ENCODE peak calls at places on chromosomes 11 and 22, in seven cellular contexts. One of them, this sample, is unnamed. For H3K9me3, the result is how much of the 10 kb centered on the place peaks cover.

GRCh38 chr11:120577624-120578363 is 66.2 kb downstream of the GRIK4 start:
- DNase-seq in PC-3: no peak
- DNase-seq in endodermal cell: peak
- DNase-seq in cardiac muscle cell: peak
- DNase-seq in CD4-positive, alpha-beta T cell: no peak
- DNase-seq in HCT116: no peak
- DNase-seq in CD8-positive, alpha-beta T cell: no peak
- DNase-seq in this sample: no peak

GRCh38 chr11:91075032-91075695 is 852.3 kb upstream of the CHORDC1 start:
- DNase-seq in PC-3: no peak
- DNase-seq in endodermal cell: no peak
- DNase-seq in cardiac muscle cell: peak
- DNase-seq in CD4-positive, alpha-beta T cell: no peak
- DNase-seq in HCT116: no peak
- DNase-seq in CD8-positive, alpha-beta T cell: no peak
- DNase-seq in this sample: no peak

GRCh38 chr11:115334932-115335788 is 169.1 kb downstream of the CADM1 start:
- DNase-seq in PC-3: peak
- DNase-seq in endodermal cell: no peak
- DNase-seq in cardiac muscle cell: peak
- DNase-seq in CD4-positive, alpha-beta T cell: no peak
- DNase-seq in HCT116: no peak
- DNase-seq in CD8-positive, alpha-beta T cell: no peak
- DNase-seq in this sample: no peak

GRCh38 chr11:130573767-130574166 is 125.3 kb downstream of the ADAMTS15 start:
- DNase-seq in PC-3: no peak
- DNase-seq in endodermal cell: no peak
- DNase-seq in cardiac muscle cell: no peak
- DNase-seq in CD4-positive, alpha-beta T cell: no peak
- DNase-seq in HCT116: no peak
- DNase-seq in CD8-positive, alpha-beta T cell: no peak
- DNase-seq in this sample: no peak

GRCh38 chr11:69791266-69791665 is 16.1 kb upstream of the FGF4 start:
- DNase-seq in PC-3: peak
- DNase-seq in endodermal cell: no peak
- DNase-seq in cardiac muscle cell: no peak
- DNase-seq in CD4-positive, alpha-beta T cell: no peak
- DNase-seq in HCT116: no peak
- DNase-seq in CD8-positive, alpha-beta T cell: no peak
- DNase-seq in this sample: no peak

GRCh38 chr11:78313181-78313788 is 104.3 kb downstream of the GAB2 start:
- DNase-seq in PC-3: peak
- DNase-seq in endodermal cell: no peak
- DNase-seq in cardiac muscle cell: no peak
- DNase-seq in CD4-positive, alpha-beta T cell: no peak
- DNase-seq in HCT116: peak
- DNase-seq in CD8-positive, alpha-beta T cell: no peak
- DNase-seq in this sample: no peak

GRCh38 chr11:81966340-81966739 is 767.3 kb downstream of the FAM181B start:
- DNase-seq in PC-3: no peak
- DNase-seq in endodermal cell: no peak
- DNase-seq in cardiac muscle cell: no peak
- DNase-seq in CD4-positive, alpha-beta T cell: no peak
- DNase-seq in HCT116: no peak
- DNase-seq in CD8-positive, alpha-beta T cell: no peak
- DNase-seq in this sample: no peak

GRCh38 chr11:122192634-122193245 is 76.7 kb upstream of the BLID start:
- DNase-seq in PC-3: peak
- DNase-seq in endodermal cell: no peak
- DNase-seq in cardiac muscle cell: no peak
- DNase-seq in CD4-positive, alpha-beta T cell: no peak
- DNase-seq in HCT116: no peak
- DNase-seq in CD8-positive, alpha-beta T cell: no peak
- DNase-seq in this sample: no peak

GRCh38 chr11:123137496-123138270 is 57.4 kb downstream of the CLMP start:
- DNase-seq in PC-3: no peak
- DNase-seq in endodermal cell: peak
- DNase-seq in cardiac muscle cell: peak
- DNase-seq in CD4-positive, alpha-beta T cell: no peak
- DNase-seq in HCT116: no peak
- DNase-seq in CD8-positive, alpha-beta T cell: no peak
- DNase-seq in this sample: no peak

GRCh38 chr11:69704508-69705245 is 855 bp upstream of the FGF19 start:
- DNase-seq in PC-3: peak
- DNase-seq in endodermal cell: peak
- DNase-seq in cardiac muscle cell: peak
- DNase-seq in CD4-positive, alpha-beta T cell: no peak
- DNase-seq in HCT116: no peak
- DNase-seq in CD8-positive, alpha-beta T cell: no peak
- DNase-seq in this sample: no peak

GRCh38 chr11:95175969-95176368 is 55.0 kb downstream of the SESN3 start:
- DNase-seq in PC-3: no peak
- DNase-seq in endodermal cell: no peak
- DNase-seq in cardiac muscle cell: no peak
- DNase-seq in CD4-positive, alpha-beta T cell: no peak
- DNase-seq in HCT116: no peak
- DNase-seq in CD8-positive, alpha-beta T cell: no peak
- DNase-seq in this sample: no peak

GRCh38 chr11:113014262-113014661 is 53.0 kb downstream of the NCAM1 start:
- DNase-seq in PC-3: no peak
- DNase-seq in endodermal cell: no peak
- DNase-seq in cardiac muscle cell: peak
- DNase-seq in CD4-positive, alpha-beta T cell: no peak
- DNase-seq in HCT116: no peak
- DNase-seq in CD8-positive, alpha-beta T cell: no peak
- DNase-seq in this sample: no peak

GRCh38 chr22:35648066-35649025 is at the start of gene APOL6:
- DNase-seq in PC-3: peak
- DNase-seq in endodermal cell: no peak
- DNase-seq in cardiac muscle cell: no peak
- DNase-seq in CD4-positive, alpha-beta T cell: peak
- DNase-seq in HCT116: no peak
- DNase-seq in CD8-positive, alpha-beta T cell: peak
- DNase-seq in this sample: peak

GRCh38 chr11:819129-819931 is 616 bp downstream of the PNPLA2 start:
- DNase-seq in PC-3: peak
- DNase-seq in endodermal cell: peak
- DNase-seq in cardiac muscle cell: peak
- DNase-seq in CD4-positive, alpha-beta T cell: peak
- DNase-seq in HCT116: no peak
- DNase-seq in CD8-positive, alpha-beta T cell: peak
- DNase-seq in this sample: peak

GRCh38 chr11:131099013-131099412 is 182.7 kb upstream of the SNX19 start:
- DNase-seq in PC-3: peak
- DNase-seq in endodermal cell: no peak
- DNase-seq in cardiac muscle cell: no peak
- DNase-seq in CD4-positive, alpha-beta T cell: no peak
- DNase-seq in HCT116: no peak
- DNase-seq in CD8-positive, alpha-beta T cell: no peak
- DNase-seq in this sample: no peak

GRCh38 chr11:120205596-120206161 is 5.2 kb upstream of the OAF start:
- DNase-seq in PC-3: peak
- DNase-seq in endodermal cell: no peak
- DNase-seq in cardiac muscle cell: no peak
- DNase-seq in CD4-positive, alpha-beta T cell: no peak
- DNase-seq in HCT116: no peak
- DNase-seq in CD8-positive, alpha-beta T cell: no peak
- DNase-seq in this sample: no peak

GRCh38 chr11:131370090-131370751 is at the start of gene NTM:
- DNase-seq in PC-3: no peak
- DNase-seq in endodermal cell: no peak
- DNase-seq in cardiac muscle cell: peak
- DNase-seq in CD4-positive, alpha-beta T cell: no peak
- DNase-seq in HCT116: no peak
- DNase-seq in CD8-positive, alpha-beta T cell: no peak
- DNase-seq in this sample: no peak

DNA sequence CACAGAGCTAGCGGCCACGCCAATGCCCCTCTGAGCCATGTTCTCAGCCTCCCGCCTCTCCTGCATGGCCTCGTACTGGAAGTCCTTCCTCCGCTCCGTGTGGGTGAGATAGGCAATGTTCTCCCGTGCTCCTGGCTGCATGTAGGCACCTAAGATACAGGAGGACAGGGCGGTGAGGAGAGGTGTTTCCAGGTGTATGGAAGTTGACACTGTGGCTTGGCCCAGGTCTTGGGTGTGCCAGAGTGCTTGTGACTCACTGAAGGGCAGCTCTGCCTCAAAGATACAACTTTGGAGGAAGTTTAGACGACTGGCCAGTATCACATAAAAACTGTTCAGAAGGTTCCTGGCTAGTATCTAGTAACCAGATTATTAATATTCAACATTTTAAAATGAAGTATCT is 8.5 kb downstream of the SRRD start:
- DNase-seq in PC-3: no peak
- DNase-seq in endodermal cell: no peak
- DNase-seq in cardiac muscle cell: no peak
- DNase-seq in CD4-positive, alpha-beta T cell: no peak
- DNase-seq in HCT116: no peak
- DNase-seq in CD8-positive, alpha-beta T cell: no peak
- DNase-seq in this sample: no peak
- H3K9me3 ChIP-seq in PC-3: under half
- H3K9me3 ChIP-seq in endodermal cell: under half
- H3K9me3 ChIP-seq in cardiac muscle cell: under half
- H3K9me3 ChIP-seq in CD4-positive, alpha-beta T cell: under half
- H3K9me3 ChIP-seq in HCT116: under half
- H3K9me3 ChIP-seq in CD8-positive, alpha-beta T cell: under half
- H3K9me3 ChIP-seq in this sample: under half

DNA sequence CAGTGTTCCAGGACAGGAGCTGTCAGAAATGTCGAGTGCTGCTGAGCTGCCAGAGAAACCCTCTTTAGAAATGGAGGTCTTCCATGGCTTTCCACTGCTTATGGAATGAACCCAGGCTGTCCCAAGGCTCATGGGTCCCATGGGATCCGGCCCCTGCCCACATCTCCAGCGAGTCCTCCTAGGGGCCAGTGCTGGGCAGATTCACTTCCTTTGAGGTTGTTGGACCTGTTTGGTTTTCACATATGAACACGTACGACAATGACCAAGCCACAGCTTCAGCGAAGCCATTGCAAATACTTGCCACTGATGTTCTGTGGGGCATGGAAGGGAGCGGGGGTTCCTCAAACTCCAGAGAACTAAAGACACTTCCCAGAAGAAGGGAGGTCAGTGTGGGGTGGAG is 483.3 kb downstream of the TBC1D22A start:
- DNase-seq in PC-3: no peak
- DNase-seq in endodermal cell: no peak
- DNase-seq in cardiac muscle cell: no peak
- DNase-seq in CD4-positive, alpha-beta T cell: no peak
- DNase-seq in HCT116: no peak
- DNase-seq in CD8-positive, alpha-beta T cell: no peak
- DNase-seq in this sample: no peak
- H3K9me3 ChIP-seq in PC-3: under half
- H3K9me3 ChIP-seq in endodermal cell: half or more
- H3K9me3 ChIP-seq in cardiac muscle cell: under half
- H3K9me3 ChIP-seq in CD4-positive, alpha-beta T cell: under half
- H3K9me3 ChIP-seq in HCT116: under half
- H3K9me3 ChIP-seq in CD8-positive, alpha-beta T cell: under half
- H3K9me3 ChIP-seq in this sample: under half

GRCh38 chr11:134535029-134536025 is 123.3 kb upstream of the B3GAT1 start:
- DNase-seq in PC-3: no peak
- DNase-seq in endodermal cell: peak
- DNase-seq in cardiac muscle cell: no peak
- DNase-seq in CD4-positive, alpha-beta T cell: no peak
- DNase-seq in HCT116: no peak
- DNase-seq in CD8-positive, alpha-beta T cell: no peak
- DNase-seq in this sample: no peak

GRCh38 chr11:134536677-134537076 is 124.6 kb upstream of the B3GAT1 start:
- DNase-seq in PC-3: no peak
- DNase-seq in endodermal cell: peak
- DNase-seq in cardiac muscle cell: no peak
- DNase-seq in CD4-positive, alpha-beta T cell: no peak
- DNase-seq in HCT116: no peak
- DNase-seq in CD8-positive, alpha-beta T cell: no peak
- DNase-seq in this sample: no peak

GRCh38 chr11:134537941-134538340 is 125.9 kb upstream of the B3GAT1 start:
- DNase-seq in PC-3: no peak
- DNase-seq in endodermal cell: peak
- DNase-seq in cardiac muscle cell: no peak
- DNase-seq in CD4-positive, alpha-beta T cell: no peak
- DNase-seq in HCT116: no peak
- DNase-seq in CD8-positive, alpha-beta T cell: no peak
- DNase-seq in this sample: no peak

GRCh38 chr11:134537296-134537695 is 125.3 kb upstream of the B3GAT1 start:
- DNase-seq in PC-3: no peak
- DNase-seq in endodermal cell: peak
- DNase-seq in cardiac muscle cell: no peak
- DNase-seq in CD4-positive, alpha-beta T cell: no peak
- DNase-seq in HCT116: no peak
- DNase-seq in CD8-positive, alpha-beta T cell: no peak
- DNase-seq in this sample: no peak

DNA sequence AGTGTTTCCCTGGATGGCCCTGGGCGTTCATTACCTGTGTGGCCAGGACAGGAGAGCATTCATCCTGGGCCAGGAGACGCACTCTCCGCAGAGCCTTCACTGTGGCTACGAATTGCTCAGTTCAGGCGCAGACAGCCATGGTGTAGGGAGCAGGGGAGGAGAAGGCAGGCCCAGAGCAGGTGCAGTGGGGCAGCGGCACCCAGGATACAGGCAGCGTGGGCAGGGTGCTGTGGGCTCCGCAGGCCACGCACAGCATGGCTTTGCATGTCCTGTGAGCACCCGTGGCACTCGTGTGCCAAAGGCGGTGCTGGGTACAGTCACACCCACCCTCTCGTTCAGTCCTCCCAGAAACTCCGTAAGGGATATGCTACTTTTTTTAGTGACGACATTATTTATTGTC is 124.2 kb upstream of the B3GAT1 start:
- DNase-seq in PC-3: no peak
- DNase-seq in endodermal cell: no peak
- DNase-seq in cardiac muscle cell: no peak
- DNase-seq in CD4-positive, alpha-beta T cell: no peak
- DNase-seq in HCT116: no peak
- DNase-seq in CD8-positive, alpha-beta T cell: no peak
- DNase-seq in this sample: no peak
- H3K9me3 ChIP-seq in PC-3: under half
- H3K9me3 ChIP-seq in endodermal cell: under half
- H3K9me3 ChIP-seq in cardiac muscle cell: under half
- H3K9me3 ChIP-seq in CD4-positive, alpha-beta T cell: under half
- H3K9me3 ChIP-seq in HCT116: under half
- H3K9me3 ChIP-seq in CD8-positive, alpha-beta T cell: under half
- H3K9me3 ChIP-seq in this sample: under half

DNA sequence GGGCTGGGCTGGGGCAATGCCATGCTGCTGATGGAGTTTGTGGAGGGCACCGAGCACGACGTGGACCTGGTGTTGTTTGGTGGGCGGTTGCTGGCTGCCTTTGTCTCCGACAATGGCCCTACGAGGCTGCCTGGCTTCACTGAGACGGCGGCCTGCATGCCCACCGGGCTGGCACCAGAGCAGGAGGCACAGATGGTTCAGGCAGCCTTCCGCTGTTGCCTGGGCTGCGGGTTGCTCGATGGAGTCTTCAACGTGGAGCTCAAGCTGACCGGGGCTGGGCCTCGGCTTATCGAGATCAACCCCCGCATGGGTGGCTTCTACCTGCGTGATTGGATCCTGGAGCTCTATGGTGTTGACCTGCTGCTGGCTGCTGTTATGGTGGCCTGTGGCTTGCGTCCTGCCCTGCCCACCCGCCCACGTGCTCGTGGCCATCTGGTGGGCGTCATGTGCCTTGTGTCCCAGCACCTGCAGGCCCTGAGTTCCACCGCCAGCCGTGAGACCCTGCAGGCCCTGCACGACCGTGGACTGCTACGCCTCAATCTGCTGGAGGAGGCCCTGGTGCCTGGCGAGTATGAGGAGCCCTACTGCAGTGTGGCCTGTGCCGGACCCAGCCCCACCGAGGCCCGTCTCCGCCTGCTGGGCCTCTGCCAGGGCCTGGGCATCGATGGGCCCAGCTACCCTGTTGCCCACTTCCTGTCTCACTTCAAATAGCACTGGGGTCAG is 4.2 kb upstream of the RPS6KB2 start:
- DNase-seq in PC-3: no peak
- DNase-seq in endodermal cell: no peak
- DNase-seq in cardiac muscle cell: no peak
- DNase-seq in CD4-positive, alpha-beta T cell: no peak
- DNase-seq in HCT116: no peak
- DNase-seq in CD8-positive, alpha-beta T cell: no peak
- DNase-seq in this sample: no peak
- H3K9me3 ChIP-seq in PC-3: under half
- H3K9me3 ChIP-seq in endodermal cell: under half
- H3K9me3 ChIP-seq in cardiac muscle cell: under half
- H3K9me3 ChIP-seq in CD4-positive, alpha-beta T cell: under half
- H3K9me3 ChIP-seq in HCT116: under half
- H3K9me3 ChIP-seq in CD8-positive, alpha-beta T cell: under half
- H3K9me3 ChIP-seq in this sample: under half